ENCODE peak calls at places on chromosomes 3 and 15, in seven cellular contexts. F, T, C, A, M, H and B are unnamed samples. For H3K4me1, the result is how much of the 10 kb centered on the place peaks cover.

GRCh38 chr15:51076898-51077564 is 17.7 kb downstream of the TNFAIP8L3 start:
- DNase-seq in F (no peak), T (peak), C (peak), A (peak), M (no peak), H (peak), B (no peak)

GRCh38 chr15:29101491-29101890 is 168.1 kb downstream of the NSMCE3 start:
- DNase-seq in F (no peak), T (no peak), C (no peak), A (no peak), M (no peak), H (no peak), B (no peak)

GRCh38 chr3:159884661-159885402 is 103.8 kb upstream of the IL12A start:
- DNase-seq in F (peak), T (peak), C (no peak), A (no peak), M (no peak), H (no peak), B (no peak)

GRCh38 chr15:32706704-32707103 is 11.1 kb upstream of the GREM1 start:
- DNase-seq in F (no peak), T (peak), C (no peak), A (no peak), M (no peak), H (peak), B (no peak)

GRCh38 chr3:150055332-150055731 is 84.6 kb upstream of the PFN2 start:
- DNase-seq in F (no peak), T (no peak), C (no peak), A (peak), M (no peak), H (no peak), B (no peak)

GRCh38 chr15:76196286-76196948 is 114.9 kb downstream of the ETFA start:
- DNase-seq in F (peak), T (peak), C (peak), A (peak), M (no peak), H (peak), B (no peak)

GRCh38 chr15:101063891-101064794 is 145.0 kb downstream of the LRRK1 start:
- DNase-seq in F (no peak), T (no peak), C (no peak), A (peak), M (no peak), H (peak), B (no peak)

GRCh38 chr3:73255609-73256029 is 194.2 kb downstream of the EBLN2 start:
- DNase-seq in F (peak), T (peak), C (peak), A (no peak), M (no peak), H (peak), B (no peak)

GRCh38 chr3:195100903-195101591 is 169.9 kb downstream of the XXYLT1 start:
- DNase-seq in F (no peak), T (no peak), C (no peak), A (peak), M (no peak), H (no peak), B (no peak)

GRCh38 chr3:17232442-17232841 is 347.7 kb downstream of the PLCL2 start:
- DNase-seq in F (no peak), T (no peak), C (no peak), A (no peak), M (no peak), H (no peak), B (no peak)

GRCh38 chr15:101085311-101085700 is 166.1 kb downstream of the LRRK1 start:
- DNase-seq in F (no peak), T (no peak), C (no peak), A (no peak), M (no peak), H (no peak), B (no peak)

GRCh38 chr3:52226229-52226817 is 878 bp upstream of the TLR9 start:
- DNase-seq in F (no peak), T (no peak), C (no peak), A (no peak), M (no peak), H (no peak), B (no peak)
- TF ChIP-seq CTCF in F (no peak), T (no peak), C (no peak), A (no peak), M (no peak), H (no peak), B (no peak)

DNA sequence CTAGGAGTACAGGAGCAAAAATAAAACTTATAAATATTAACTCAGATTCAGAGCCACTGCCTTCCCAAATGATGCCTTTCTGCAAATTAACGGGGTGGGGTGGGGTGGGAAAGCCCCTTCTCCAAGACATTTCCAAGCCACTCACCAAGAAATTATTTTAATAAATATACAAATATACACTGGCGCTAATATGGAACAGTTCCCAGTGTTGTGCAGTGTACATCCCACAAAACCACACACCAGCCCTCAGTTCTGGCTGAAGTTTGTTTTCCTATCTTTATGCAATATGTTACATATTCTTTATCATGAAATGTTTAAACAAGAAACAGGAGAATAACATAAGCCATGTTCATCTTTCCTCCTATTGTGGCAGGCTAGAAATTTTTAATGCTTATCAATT is 53.0 kb upstream of the GYG1 start:
- DNase-seq in F (no peak), T (no peak), C (no peak), A (no peak), M (no peak), H (no peak), B (no peak)
- H3K4me1 ChIP-seq in F (under half), T (under half), C (under half), A (under half), M (under half), H (under half), B (under half)

GRCh38 chr3:52293491-52294319 is 6.1 kb downstream of the GLYCTK start:
- DNase-seq in F (no peak), T (no peak), C (no peak), A (no peak), M (no peak), H (no peak), B (no peak)

GRCh38 chr3:52289747-52290595 is 2.3 kb downstream of the GLYCTK start:
- DNase-seq in F (peak), T (no peak), C (no peak), A (no peak), M (no peak), H (no peak), B (no peak)

GRCh38 chr3:52290596-52291507 is 3.2 kb downstream of the GLYCTK start:
- DNase-seq in F (no peak), T (no peak), C (no peak), A (no peak), M (no peak), H (no peak), B (no peak)

GRCh38 chr3:52292247-52293065 is 4.8 kb downstream of the GLYCTK start:
- DNase-seq in F (no peak), T (no peak), C (no peak), A (no peak), M (no peak), H (no peak), B (no peak)

GRCh38 chr3:52291508-52292181 is 4.0 kb downstream of the GLYCTK start:
- DNase-seq in F (peak), T (peak), C (no peak), A (peak), M (no peak), H (no peak), B (no peak)
- TF ChIP-seq CTCF in F (peak), T (peak), C (no peak), A (no peak), M (peak), H (peak), B (no peak)

GRCh38 chr15:73983211-73983727 is 8.8 kb downstream of the STOML1 start:
- DNase-seq in F (peak), T (peak), C (peak), A (peak), M (no peak), H (peak), B (no peak)
- H3K4me1 ChIP-seq in F (under half), T (under half), C (under half), A (half or more), M (under half), H (under half), B (half or more)

DNA sequence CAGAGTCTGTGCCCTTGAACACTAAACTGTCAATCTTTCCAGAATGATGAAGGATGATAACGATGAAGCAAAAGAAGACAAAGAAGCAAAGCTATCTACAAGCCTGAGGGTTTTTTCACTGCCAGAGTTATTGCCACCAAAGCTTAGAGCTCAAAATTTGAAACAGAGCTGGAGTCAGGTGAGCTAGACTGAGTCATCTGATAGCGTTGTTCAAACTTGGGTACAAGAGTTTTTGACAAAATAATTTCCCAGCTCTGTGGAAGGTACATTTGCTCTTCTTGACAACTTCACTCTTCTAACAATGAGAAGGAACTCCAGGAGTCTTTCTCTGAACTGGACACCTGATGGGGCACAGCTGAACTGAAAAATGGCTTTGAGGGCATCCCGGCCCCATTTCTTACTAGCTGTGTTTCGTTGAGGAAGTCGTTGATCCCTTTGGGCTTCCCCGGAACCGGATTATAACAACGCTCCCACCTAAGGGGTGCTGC is 714 bp downstream of the MCCC1 start:
- DNase-seq in F (peak), T (no peak), C (no peak), A (no peak), M (no peak), H (no peak), B (no peak)
- TF ChIP-seq CTCF in F (no peak), T (no peak), C (no peak), A (no peak), M (no peak), H (no peak), B (no peak)

DNA sequence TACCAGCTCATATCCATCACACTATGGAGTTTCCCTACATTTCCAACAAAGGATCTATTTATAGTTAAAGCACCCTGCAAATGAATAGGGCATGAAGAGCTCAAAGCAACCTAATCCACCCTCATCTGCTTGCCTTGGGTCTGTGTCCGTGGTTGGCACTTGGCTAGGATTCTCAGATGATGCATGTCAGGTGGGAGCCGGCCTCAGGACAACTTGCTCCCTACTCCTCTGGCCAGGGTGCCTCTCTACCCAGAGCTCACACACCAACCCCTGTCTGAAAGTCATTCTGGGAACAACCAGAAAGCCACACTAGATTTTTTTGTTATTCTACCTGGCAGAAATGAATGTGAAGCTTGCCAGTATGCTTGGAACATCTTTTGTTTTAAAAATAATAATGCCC is 13.2 kb downstream of the ARHGEF3 start:
- DNase-seq in F (no peak), T (no peak), C (no peak), A (no peak), M (no peak), H (no peak), B (no peak)
- H3K4me1 ChIP-seq in F (under half), T (under half), C (under half), A (under half), M (half or more), H (under half), B (under half)

GRCh38 chr3:51388286-51389029 is 2.6 kb upstream of the RBM15B start:
- DNase-seq in F (peak), T (peak), C (no peak), A (peak), M (no peak), H (no peak), B (no peak)
- TF ChIP-seq CTCF in F (peak), T (peak), C (no peak), A (no peak), M (no peak), H (peak), B (peak)

GRCh38 chr15:22902578-22902977 is 64.1 kb downstream of the NIPA2 start:
- DNase-seq in F (no peak), T (no peak), C (no peak), A (no peak), M (no peak), H (no peak), B (no peak)

GRCh38 chr15:22902981-22903380 is 64.5 kb downstream of the NIPA2 start:
- DNase-seq in F (no peak), T (no peak), C (no peak), A (no peak), M (no peak), H (no peak), B (no peak)

GRCh38 chr15:22903961-22904534 is 65.6 kb downstream of the NIPA2 start:
- DNase-seq in F (no peak), T (no peak), C (no peak), A (no peak), M (no peak), H (no peak), B (no peak)

GRCh38 chr15:22903427-22903826 is 65.0 kb downstream of the NIPA2 start:
- DNase-seq in F (no peak), T (no peak), C (no peak), A (no peak), M (no peak), H (no peak), B (no peak)

DNA sequence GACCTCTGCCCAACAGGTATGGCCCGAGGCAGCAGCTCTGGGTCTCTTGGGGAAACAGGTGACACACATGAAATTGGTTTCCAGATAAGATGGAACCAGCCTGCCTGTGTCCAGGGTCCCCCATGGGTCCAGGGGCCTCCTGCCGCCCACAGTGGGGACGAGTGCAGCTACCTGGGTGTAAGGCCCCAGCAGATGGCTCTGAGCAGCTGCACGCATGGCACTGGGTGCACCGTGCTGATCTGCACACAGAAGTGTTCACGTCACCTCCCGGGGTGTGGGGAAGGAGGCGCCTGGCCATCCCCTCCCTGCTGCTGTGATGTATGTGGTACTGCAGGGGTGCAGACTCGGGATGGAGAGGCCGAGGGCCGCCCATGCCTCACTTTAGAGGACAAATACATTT is 63.6 kb downstream of the NIPA2 start:
- DNase-seq in F (no peak), T (no peak), C (no peak), A (no peak), M (no peak), H (no peak), B (no peak)
- H3K4me1 ChIP-seq in F (under half), T (under half), C (under half), A (under half), M (under half), H (under half), B (under half)

DNA sequence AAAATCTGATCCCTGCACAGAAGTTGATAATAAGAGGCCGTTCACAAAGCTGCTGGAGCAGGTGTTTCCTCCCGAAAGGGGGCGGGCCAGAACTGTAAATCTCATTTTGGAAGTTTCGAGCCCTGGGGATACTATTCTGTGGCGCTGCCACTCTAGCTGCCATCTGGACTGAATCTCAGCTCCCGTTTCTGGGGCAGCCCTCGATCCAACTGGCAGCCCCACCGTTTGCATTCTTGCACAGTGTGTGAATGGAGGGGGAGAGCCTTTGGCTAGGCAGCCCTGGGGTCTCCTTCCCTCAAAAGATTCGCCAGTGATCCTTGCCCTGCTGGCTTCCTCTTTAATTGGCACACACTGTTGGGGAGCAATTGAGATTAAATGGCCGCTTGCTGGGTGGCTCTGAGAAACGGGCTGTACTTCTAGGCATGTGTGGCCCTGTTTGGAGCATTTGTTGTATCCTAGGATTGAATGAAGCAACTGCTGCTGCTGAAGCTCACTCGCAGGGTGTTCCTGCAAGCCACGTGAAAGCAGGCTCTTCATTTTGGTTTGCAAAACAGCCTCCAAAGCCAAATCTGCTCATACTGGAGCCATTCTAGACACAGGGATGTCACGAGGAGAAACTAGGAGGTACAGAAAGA is 57.2 kb upstream of the TOPAZ1 start:
- DNase-seq in F (no peak), T (no peak), C (no peak), A (no peak), M (no peak), H (no peak), B (no peak)
- TF ChIP-seq CTCF in F (no peak), T (no peak), C (no peak), A (no peak), M (no peak), H (no peak), B (no peak)

GRCh38 chr3:152348436-152349177 is 79.9 kb downstream of the MBNL1 start:
- DNase-seq in F (no peak), T (no peak), C (no peak), A (no peak), M (no peak), H (peak), B (no peak)

GRCh38 chr3:152350764-152351163 is 82.0 kb downstream of the MBNL1 start:
- DNase-seq in F (no peak), T (no peak), C (no peak), A (no peak), M (no peak), H (no peak), B (no peak)

GRCh38 chr3:152346740-152347139 is 78.0 kb downstream of the MBNL1 start:
- DNase-seq in F (no peak), T (no peak), C (no peak), A (no peak), M (no peak), H (no peak), B (no peak)

GRCh38 chr3:152350139-152350538 is 81.4 kb downstream of the MBNL1 start:
- DNase-seq in F (no peak), T (no peak), C (no peak), A (no peak), M (no peak), H (peak), B (no peak)

GRCh38 chr3:152349397-152349796 is 80.7 kb downstream of the MBNL1 start:
- DNase-seq in F (no peak), T (no peak), C (no peak), A (no peak), M (no peak), H (peak), B (no peak)
- H3K4me1 ChIP-seq in F (under half), T (under half), C (under half), A (under half), M (under half), H (under half), B (under half)